ENCODE peak calls at places on chromosome 6, in eight cellular contexts. X is psoas muscle, V is fibroblast of the aortic adventitia, M is NB4, L is epithelial cell of esophagus, Q is fibroblast of lung, C is left lung, B is BJ. R is an unnamed sample.

GRCh38 chr6:143419526-143419925 is 31.0 kb downstream of the ADAT2 start:
- DNase-seq in X (no peak), V (no peak), M (no peak), L (no peak), Q (no peak), C (no peak), B (no peak), R (no peak)

GRCh38 chr6:139927236-139927635 is 552.8 kb upstream of the CITED2 start:
- DNase-seq in X (no peak), V (peak), M (peak), L (no peak), Q (peak), C (no peak), B (no peak), R (no peak)

GRCh38 chr6:112680076-112680475 is 332.9 kb downstream of the RFPL4B start:
- DNase-seq in X (no peak), V (peak), M (no peak), L (no peak), Q (no peak), C (no peak), B (no peak), R (no peak)

GRCh38 chr6:9103876-9104521 is 668.7 kb upstream of the SLC35B3 start:
- DNase-seq in X (no peak), V (no peak), M (no peak), L (no peak), Q (no peak), C (no peak), B (no peak), R (no peak)

GRCh38 chr6:107941199-107941598 is 16.8 kb downstream of the SEC63 start:
- DNase-seq in X (no peak), V (no peak), M (no peak), L (no peak), Q (no peak), C (no peak), B (no peak), R (no peak)

GRCh38 chr6:101396552-101397173 is 3.2 kb downstream of the GRIK2 start:
- DNase-seq in X (peak), V (peak), M (peak), L (peak), Q (peak), C (peak), B (no peak), R (peak)

GRCh38 chr6:474454-475185 is 83.1 kb downstream of the IRF4 start:
- DNase-seq in X (no peak), V (no peak), M (peak), L (peak), Q (no peak), C (no peak), B (no peak), R (no peak)

GRCh38 chr6:8556370-8557018 is 121.1 kb upstream of the SLC35B3 start:
- DNase-seq in X (no peak), V (no peak), M (peak), L (peak), Q (peak), C (no peak), B (peak), R (peak)

GRCh38 chr6:167107787-167108186 is 15.1 kb upstream of the CCR6 start:
- DNase-seq in X (no peak), V (no peak), M (no peak), L (no peak), Q (no peak), C (no peak), B (no peak), R (no peak)

GRCh38 chr6:22877946-22878705 is 308.8 kb downstream of the HDGFL1 start:
- DNase-seq in X (no peak), V (peak), M (no peak), L (no peak), Q (peak), C (no peak), B (peak), R (no peak)

GRCh38 chr6:38052035-38052434 is 232.5 kb downstream of the ZFAND3 start:
- DNase-seq in X (no peak), V (no peak), M (no peak), L (peak), Q (no peak), C (no peak), B (no peak), R (no peak)

GRCh38 chr6:143971453-143971852 is 36.6 kb downstream of the PLAGL1 start:
- DNase-seq in X (no peak), V (peak), M (no peak), L (no peak), Q (no peak), C (no peak), B (no peak), R (no peak)

GRCh38 chr6:21885532-21886089 is 292.1 kb downstream of the SOX4 start:
- DNase-seq in X (peak), V (peak), M (no peak), L (peak), Q (peak), C (peak), B (peak), R (peak)

GRCh38 chr6:166402582-166403277 is 20.0 kb upstream of the MPC1 start:
- DNase-seq in X (no peak), V (peak), M (no peak), L (peak), Q (no peak), C (no peak), B (no peak), R (no peak)

GRCh38 chr6:169207482-169207881 is 46.2 kb downstream of the THBS2 start:
- DNase-seq in X (no peak), V (no peak), M (no peak), L (no peak), Q (no peak), C (no peak), B (no peak), R (no peak)

GRCh38 chr6:69349776-69350175 is 447.0 kb downstream of the LMBRD1 start:
- DNase-seq in X (peak), V (no peak), M (peak), L (no peak), Q (peak), C (no peak), B (no peak), R (no peak)

GRCh38 chr6:138007014-138007472 is 100.2 kb downstream of the PERP start:
- DNase-seq in X (no peak), V (peak), M (peak), L (peak), Q (peak), C (no peak), B (no peak), R (no peak)

GRCh38 chr6:43334466-43335095 is 26.0 kb upstream of the CRIP3 start:
- DNase-seq in X (no peak), V (peak), M (peak), L (peak), Q (peak), C (no peak), B (peak), R (peak)

GRCh38 chr6:30002871-30003270 is 58.2 kb upstream of the POLR1H start:
- DNase-seq in X (no peak), V (peak), M (no peak), L (peak), Q (peak), C (no peak), B (no peak), R (no peak)

GRCh38 chr6:74764486-74764885 is 441.4 kb downstream of the COL12A1 start:
- DNase-seq in X (no peak), V (no peak), M (no peak), L (no peak), Q (no peak), C (no peak), B (no peak), R (no peak)

GRCh38 chr6:35449287-35449881 is 2.8 kb upstream of the FANCE start:
- DNase-seq in X (no peak), V (peak), M (peak), L (peak), Q (peak), C (no peak), B (no peak), R (no peak)

GRCh38 chr6:24332306-24332705 is 25.6 kb downstream of the DCDC2 start:
- DNase-seq in X (no peak), V (no peak), M (no peak), L (peak), Q (no peak), C (no peak), B (no peak), R (no peak)

GRCh38 chr6:167245586-167245985 is 45.5 kb upstream of the UNC93A start:
- DNase-seq in X (no peak), V (no peak), M (no peak), L (no peak), Q (no peak), C (no peak), B (no peak), R (no peak)

GRCh38 chr6:64505312-64505711 is 869.7 kb downstream of the PHF3 start:
- DNase-seq in X (no peak), V (no peak), M (peak), L (peak), Q (peak), C (no peak), B (no peak), R (no peak)

GRCh38 chr6:41356838-41357237 is 21.4 kb downstream of the NCR2 start:
- DNase-seq in X (no peak), V (no peak), M (no peak), L (no peak), Q (no peak), C (no peak), B (no peak), R (no peak)

GRCh38 chr6:43644940-43645612 is at the start of gene RSPH9:
- DNase-seq in X (peak), V (peak), M (no peak), L (peak), Q (peak), C (peak), B (no peak), R (no peak)

GRCh38 chr6:31874836-31875572 is 3.8 kb downstream of the SLC44A4 start:
- DNase-seq in X (no peak), V (no peak), M (no peak), L (no peak), Q (peak), C (no peak), B (no peak), R (no peak)

GRCh38 chr6:31871068-31871659 is 7.6 kb downstream of the SLC44A4 start:
- DNase-seq in X (no peak), V (peak), M (no peak), L (no peak), Q (peak), C (no peak), B (no peak), R (no peak)

GRCh38 chr6:31865205-31866118 is 2.8 kb upstream of the NEU1 start:
- DNase-seq in X (no peak), V (no peak), M (no peak), L (no peak), Q (no peak), C (no peak), B (no peak), R (no peak)

GRCh38 chr6:31874084-31874670 is 4.6 kb downstream of the SLC44A4 start:
- DNase-seq in X (no peak), V (no peak), M (no peak), L (peak), Q (no peak), C (no peak), B (no peak), R (no peak)

DNA sequence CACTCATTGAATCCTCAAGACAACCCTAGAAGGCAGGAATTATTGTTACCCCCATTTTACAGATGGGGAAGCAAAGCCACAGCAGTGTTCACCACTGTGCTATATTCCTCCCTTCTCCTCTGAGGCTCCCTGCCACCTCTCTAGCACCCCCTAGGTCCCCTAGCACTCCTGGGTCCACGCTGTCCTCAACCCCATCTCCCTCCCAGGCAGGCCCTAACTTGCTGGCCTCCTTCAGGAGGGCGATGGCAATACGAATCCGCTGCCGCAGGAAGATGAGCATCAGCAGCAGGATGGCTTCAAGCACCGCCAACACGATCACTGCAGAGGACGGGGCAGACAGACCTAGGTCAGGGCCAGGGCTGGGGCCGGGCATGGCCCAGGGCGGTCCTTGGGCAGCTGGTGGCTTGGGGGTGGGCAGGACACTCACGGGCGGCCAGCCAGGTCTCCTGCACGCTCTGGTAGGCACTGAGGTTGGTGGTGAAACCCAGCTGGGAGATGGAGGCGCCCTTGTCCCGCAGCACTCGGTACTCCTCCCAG is 7.8 kb upstream of the NEU1 start:
- DNase-seq in X (peak), V (no peak), M (peak), L (no peak), Q (no peak), C (no peak), B (no peak), R (no peak)
- TF ChIP-seq CTCF in X (no peak), V (no peak), M (peak), L (peak), Q (no peak), C (no peak), B (no peak), R (no peak)

GRCh38 chr6:56756791-56757582 is 114.3 kb upstream of the DST start:
- DNase-seq in X (no peak), V (no peak), M (no peak), L (no peak), Q (peak), C (no peak), B (no peak), R (no peak)
- H3K4me3 ChIP-seq in X (no peak), V (no peak), M (no peak), L (no peak), Q (no peak), C (no peak), B (no peak), R (no peak)

GRCh38 chr6:6725120-6725833 is 136.8 kb downstream of the LY86 start:
- DNase-seq in X (no peak), V (no peak), M (peak), L (no peak), Q (no peak), C (no peak), B (no peak), R (no peak)
- TF ChIP-seq CTCF in X (no peak), V (no peak), M (peak), L (no peak), Q (no peak), C (no peak), B (no peak), R (no peak)

GRCh38 chr6:119147101-119148053 is 68.9 kb upstream of the FAM184A start:
- DNase-seq in X (peak), V (peak), M (peak), L (peak), Q (peak), C (peak), B (peak), R (peak)
- H3K4me3 ChIP-seq in X (no peak), V (peak), M (no peak), L (no peak), Q (no peak), C (no peak), B (no peak), R (no peak)

R was measured in HFF-Myc.